ENCODE peak calls at places on chromosome 22, in ten cellular contexts. One of them, this sample, is unnamed. For H3K36me3, the result is how much of the 10 kb centered on the place peaks cover.

GRCh38 chr22:39253427-39254070 is 8.8 kb upstream of the PDGFB start:
- DNase-seq in Peyer's patch: no peak
- DNase-seq in neural progenitor cell: no peak
- DNase-seq in brain microvascular endothelial cell: peak
- DNase-seq in GM12878: no peak
- DNase-seq in sigmoid colon: no peak
- DNase-seq in right lobe of liver: no peak
- DNase-seq in left ventricle myocardium inferior: peak
- DNase-seq in GM06990: peak
- DNase-seq in GM23338: peak
- DNase-seq in this sample: peak

GRCh38 chr22:37533995-37534394 is 14.8 kb upstream of the CARD10 start:
- DNase-seq in Peyer's patch: no peak
- DNase-seq in neural progenitor cell: no peak
- DNase-seq in brain microvascular endothelial cell: peak
- DNase-seq in GM12878: peak
- DNase-seq in sigmoid colon: no peak
- DNase-seq in right lobe of liver: no peak
- DNase-seq in left ventricle myocardium inferior: no peak
- DNase-seq in GM06990: no peak
- DNase-seq in GM23338: no peak
- DNase-seq in this sample: no peak

GRCh38 chr22:25774575-25775026 is 32.6 kb downstream of the MYO18B start:
- DNase-seq in Peyer's patch: no peak
- DNase-seq in neural progenitor cell: peak
- DNase-seq in brain microvascular endothelial cell: no peak
- DNase-seq in GM12878: no peak
- DNase-seq in sigmoid colon: no peak
- DNase-seq in right lobe of liver: no peak
- DNase-seq in left ventricle myocardium inferior: no peak
- DNase-seq in GM06990: no peak
- DNase-seq in GM23338: peak
- DNase-seq in this sample: peak

GRCh38 chr22:38737302-38738060 is 18.3 kb downstream of the SUN2 start:
- DNase-seq in Peyer's patch: no peak
- DNase-seq in neural progenitor cell: no peak
- DNase-seq in brain microvascular endothelial cell: no peak
- DNase-seq in GM12878: no peak
- DNase-seq in sigmoid colon: no peak
- DNase-seq in right lobe of liver: peak
- DNase-seq in left ventricle myocardium inferior: no peak
- DNase-seq in GM06990: no peak
- DNase-seq in GM23338: no peak
- DNase-seq in this sample: no peak

GRCh38 chr22:27420817-27421361 is 380.7 kb downstream of the MN1 start:
- DNase-seq in Peyer's patch: peak
- DNase-seq in neural progenitor cell: no peak
- DNase-seq in brain microvascular endothelial cell: peak
- DNase-seq in GM12878: no peak
- DNase-seq in sigmoid colon: peak
- DNase-seq in right lobe of liver: peak
- DNase-seq in left ventricle myocardium inferior: peak
- DNase-seq in GM06990: no peak
- DNase-seq in GM23338: no peak
- DNase-seq in this sample: no peak

GRCh38 chr22:31272522-31273446 is 19.5 kb downstream of the PIK3IP1 start:
- DNase-seq in Peyer's patch: peak
- DNase-seq in neural progenitor cell: peak
- DNase-seq in brain microvascular endothelial cell: peak
- DNase-seq in GM12878: no peak
- DNase-seq in sigmoid colon: peak
- DNase-seq in right lobe of liver: no peak
- DNase-seq in left ventricle myocardium inferior: no peak
- DNase-seq in GM06990: no peak
- DNase-seq in GM23338: peak
- DNase-seq in this sample: peak

GRCh38 chr22:38824587-38824986 is 19.2 kb downstream of the NPTXR start:
- DNase-seq in Peyer's patch: peak
- DNase-seq in neural progenitor cell: peak
- DNase-seq in brain microvascular endothelial cell: peak
- DNase-seq in GM12878: no peak
- DNase-seq in sigmoid colon: peak
- DNase-seq in right lobe of liver: peak
- DNase-seq in left ventricle myocardium inferior: peak
- DNase-seq in GM06990: no peak
- DNase-seq in GM23338: peak
- DNase-seq in this sample: no peak

GRCh38 chr22:44019846-44020245 is 4.3 kb upstream of the PARVB start:
- DNase-seq in Peyer's patch: no peak
- DNase-seq in neural progenitor cell: no peak
- DNase-seq in brain microvascular endothelial cell: no peak
- DNase-seq in GM12878: no peak
- DNase-seq in sigmoid colon: no peak
- DNase-seq in right lobe of liver: no peak
- DNase-seq in left ventricle myocardium inferior: peak
- DNase-seq in GM06990: no peak
- DNase-seq in GM23338: no peak
- DNase-seq in this sample: no peak

GRCh38 chr22:20550851-20551744 is 43.7 kb downstream of the MED15 start:
- DNase-seq in Peyer's patch: no peak
- DNase-seq in neural progenitor cell: peak
- DNase-seq in brain microvascular endothelial cell: peak
- DNase-seq in GM12878: peak
- DNase-seq in sigmoid colon: peak
- DNase-seq in right lobe of liver: no peak
- DNase-seq in left ventricle myocardium inferior: no peak
- DNase-seq in GM06990: peak
- DNase-seq in GM23338: peak
- DNase-seq in this sample: no peak

GRCh38 chr22:42316988-42317387 is 46.5 kb upstream of the TCF20 start:
- DNase-seq in Peyer's patch: peak
- DNase-seq in neural progenitor cell: no peak
- DNase-seq in brain microvascular endothelial cell: no peak
- DNase-seq in GM12878: no peak
- DNase-seq in sigmoid colon: peak
- DNase-seq in right lobe of liver: no peak
- DNase-seq in left ventricle myocardium inferior: peak
- DNase-seq in GM06990: no peak
- DNase-seq in GM23338: no peak
- DNase-seq in this sample: no peak

GRCh38 chr22:19376247-19376646 is 55.3 kb downstream of the HIRA start:
- DNase-seq in Peyer's patch: peak
- DNase-seq in neural progenitor cell: no peak
- DNase-seq in brain microvascular endothelial cell: no peak
- DNase-seq in GM12878: no peak
- DNase-seq in sigmoid colon: no peak
- DNase-seq in right lobe of liver: no peak
- DNase-seq in left ventricle myocardium inferior: no peak
- DNase-seq in GM06990: no peak
- DNase-seq in GM23338: no peak
- DNase-seq in this sample: no peak

GRCh38 chr22:19371893-19372292 is 59.6 kb downstream of the HIRA start:
- DNase-seq in Peyer's patch: no peak
- DNase-seq in neural progenitor cell: no peak
- DNase-seq in brain microvascular endothelial cell: no peak
- DNase-seq in GM12878: no peak
- DNase-seq in sigmoid colon: no peak
- DNase-seq in right lobe of liver: no peak
- DNase-seq in left ventricle myocardium inferior: no peak
- DNase-seq in GM06990: no peak
- DNase-seq in GM23338: no peak
- DNase-seq in this sample: no peak

GRCh38 chr22:19375435-19375834 is 56.1 kb downstream of the HIRA start:
- DNase-seq in Peyer's patch: peak
- DNase-seq in neural progenitor cell: no peak
- DNase-seq in brain microvascular endothelial cell: no peak
- DNase-seq in GM12878: no peak
- DNase-seq in sigmoid colon: peak
- DNase-seq in right lobe of liver: no peak
- DNase-seq in left ventricle myocardium inferior: no peak
- DNase-seq in GM06990: no peak
- DNase-seq in GM23338: no peak
- DNase-seq in this sample: no peak

GRCh38 chr22:19373450-19373849 is 58.1 kb downstream of the HIRA start:
- DNase-seq in Peyer's patch: peak
- DNase-seq in neural progenitor cell: no peak
- DNase-seq in brain microvascular endothelial cell: no peak
- DNase-seq in GM12878: no peak
- DNase-seq in sigmoid colon: peak
- DNase-seq in right lobe of liver: no peak
- DNase-seq in left ventricle myocardium inferior: no peak
- DNase-seq in GM06990: no peak
- DNase-seq in GM23338: no peak
- DNase-seq in this sample: no peak

GRCh38 chr22:19374410-19374809 is 57.1 kb downstream of the HIRA start:
- DNase-seq in Peyer's patch: no peak
- DNase-seq in neural progenitor cell: no peak
- DNase-seq in brain microvascular endothelial cell: no peak
- DNase-seq in GM12878: no peak
- DNase-seq in sigmoid colon: no peak
- DNase-seq in right lobe of liver: no peak
- DNase-seq in left ventricle myocardium inferior: no peak
- DNase-seq in GM06990: no peak
- DNase-seq in GM23338: no peak
- DNase-seq in this sample: no peak
- H3K36me3 ChIP-seq in Peyer's patch: under half
- H3K36me3 ChIP-seq in neural progenitor cell: under half
- H3K36me3 ChIP-seq in brain microvascular endothelial cell: half or more
- H3K36me3 ChIP-seq in GM12878: under half
- H3K36me3 ChIP-seq in sigmoid colon: under half
- H3K36me3 ChIP-seq in right lobe of liver: under half
- H3K36me3 ChIP-seq in left ventricle myocardium inferior: half or more
- H3K36me3 ChIP-seq in GM06990: under half
- H3K36me3 ChIP-seq in GM23338: under half
- H3K36me3 ChIP-seq in this sample: half or more

GRCh38 chr22:49795521-49795920 is 32.2 kb downstream of the BRD1 start:
- DNase-seq in Peyer's patch: no peak
- DNase-seq in neural progenitor cell: no peak
- DNase-seq in brain microvascular endothelial cell: no peak
- DNase-seq in GM12878: no peak
- DNase-seq in sigmoid colon: no peak
- DNase-seq in right lobe of liver: no peak
- DNase-seq in left ventricle myocardium inferior: no peak
- DNase-seq in GM06990: no peak
- DNase-seq in GM23338: no peak
- DNase-seq in this sample: no peak
- H3K36me3 ChIP-seq in Peyer's patch: under half
- H3K36me3 ChIP-seq in neural progenitor cell: under half
- H3K36me3 ChIP-seq in brain microvascular endothelial cell: half or more
- H3K36me3 ChIP-seq in GM12878: under half
- H3K36me3 ChIP-seq in sigmoid colon: under half
- H3K36me3 ChIP-seq in right lobe of liver: half or more
- H3K36me3 ChIP-seq in left ventricle myocardium inferior: half or more
- H3K36me3 ChIP-seq in GM06990: under half
- H3K36me3 ChIP-seq in GM23338: under half
- H3K36me3 ChIP-seq in this sample: half or more

GRCh38 chr22:36306227-36306626 is 53.3 kb downstream of the APOL1 start:
- DNase-seq in Peyer's patch: no peak
- DNase-seq in neural progenitor cell: no peak
- DNase-seq in brain microvascular endothelial cell: no peak
- DNase-seq in GM12878: no peak
- DNase-seq in sigmoid colon: no peak
- DNase-seq in right lobe of liver: no peak
- DNase-seq in left ventricle myocardium inferior: no peak
- DNase-seq in GM06990: no peak
- DNase-seq in GM23338: no peak
- DNase-seq in this sample: no peak

GRCh38 chr22:36304429-36304828 is 51.5 kb downstream of the APOL1 start:
- DNase-seq in Peyer's patch: no peak
- DNase-seq in neural progenitor cell: no peak
- DNase-seq in brain microvascular endothelial cell: no peak
- DNase-seq in GM12878: no peak
- DNase-seq in sigmoid colon: no peak
- DNase-seq in right lobe of liver: no peak
- DNase-seq in left ventricle myocardium inferior: no peak
- DNase-seq in GM06990: no peak
- DNase-seq in GM23338: no peak
- DNase-seq in this sample: no peak

GRCh38 chr22:36311386-36312085 is 58.6 kb downstream of the APOL1 start:
- DNase-seq in Peyer's patch: no peak
- DNase-seq in neural progenitor cell: no peak
- DNase-seq in brain microvascular endothelial cell: no peak
- DNase-seq in GM12878: no peak
- DNase-seq in sigmoid colon: no peak
- DNase-seq in right lobe of liver: no peak
- DNase-seq in left ventricle myocardium inferior: no peak
- DNase-seq in GM06990: no peak
- DNase-seq in GM23338: no peak
- DNase-seq in this sample: no peak

GRCh38 chr22:36305813-36306212 is 52.9 kb downstream of the APOL1 start:
- DNase-seq in Peyer's patch: no peak
- DNase-seq in neural progenitor cell: no peak
- DNase-seq in brain microvascular endothelial cell: no peak
- DNase-seq in GM12878: no peak
- DNase-seq in sigmoid colon: no peak
- DNase-seq in right lobe of liver: no peak
- DNase-seq in left ventricle myocardium inferior: no peak
- DNase-seq in GM06990: no peak
- DNase-seq in GM23338: no peak
- DNase-seq in this sample: no peak

DNA sequence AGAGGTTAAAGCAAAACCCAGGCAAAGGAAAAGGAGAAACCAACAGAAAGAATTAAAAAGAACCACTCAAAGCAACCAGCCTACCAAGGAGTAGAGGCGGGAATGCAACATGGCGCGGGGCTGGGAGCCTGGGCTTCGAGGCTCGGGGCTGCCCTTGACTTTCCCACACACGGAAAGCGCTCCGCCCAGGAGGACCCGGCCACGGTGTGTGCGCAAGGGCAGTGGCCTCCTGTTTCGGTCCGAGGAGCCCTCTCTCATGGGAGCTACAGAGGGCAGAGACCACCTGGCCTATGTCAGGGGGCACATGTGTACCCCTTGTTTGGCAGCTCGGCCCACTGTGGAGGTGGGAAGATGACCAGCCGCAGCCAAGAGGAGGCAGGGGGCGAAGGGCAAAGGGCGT is 55.9 kb downstream of the APOL1 start:
- DNase-seq in Peyer's patch: no peak
- DNase-seq in neural progenitor cell: no peak
- DNase-seq in brain microvascular endothelial cell: no peak
- DNase-seq in GM12878: no peak
- DNase-seq in sigmoid colon: no peak
- DNase-seq in right lobe of liver: no peak
- DNase-seq in left ventricle myocardium inferior: no peak
- DNase-seq in GM06990: no peak
- DNase-seq in GM23338: no peak
- DNase-seq in this sample: no peak
- H3K36me3 ChIP-seq in Peyer's patch: under half
- H3K36me3 ChIP-seq in neural progenitor cell: under half
- H3K36me3 ChIP-seq in brain microvascular endothelial cell: half or more
- H3K36me3 ChIP-seq in GM12878: half or more
- H3K36me3 ChIP-seq in sigmoid colon: half or more
- H3K36me3 ChIP-seq in right lobe of liver: half or more
- H3K36me3 ChIP-seq in left ventricle myocardium inferior: half or more
- H3K36me3 ChIP-seq in GM06990: half or more
- H3K36me3 ChIP-seq in GM23338: half or more
- H3K36me3 ChIP-seq in this sample: half or more

DNA sequence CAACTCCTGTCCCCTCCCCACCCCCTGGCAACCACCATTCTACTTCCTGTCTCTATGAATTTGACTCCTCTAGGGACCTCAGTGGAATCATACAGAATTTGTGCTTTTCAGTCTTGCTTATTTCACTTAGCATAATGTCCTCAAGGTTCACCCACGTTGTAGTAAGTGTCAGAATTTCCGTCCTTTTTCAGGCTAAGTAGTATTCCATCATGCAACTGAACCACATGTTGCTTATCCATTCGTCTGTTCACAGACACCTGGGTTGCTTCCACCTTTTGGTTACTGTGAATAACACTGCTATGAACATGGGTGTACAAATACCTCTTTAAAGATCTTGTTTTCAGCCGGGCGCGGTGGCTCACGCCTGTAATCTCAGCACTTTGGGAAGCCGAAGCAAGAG is 16.5 kb downstream of the CELSR1 start:
- DNase-seq in Peyer's patch: no peak
- DNase-seq in neural progenitor cell: no peak
- DNase-seq in brain microvascular endothelial cell: no peak
- DNase-seq in GM12878: no peak
- DNase-seq in sigmoid colon: no peak
- DNase-seq in right lobe of liver: no peak
- DNase-seq in left ventricle myocardium inferior: no peak
- DNase-seq in GM06990: no peak
- DNase-seq in GM23338: no peak
- DNase-seq in this sample: no peak
- H3K36me3 ChIP-seq in Peyer's patch: under half
- H3K36me3 ChIP-seq in neural progenitor cell: under half
- H3K36me3 ChIP-seq in brain microvascular endothelial cell: under half
- H3K36me3 ChIP-seq in GM12878: under half
- H3K36me3 ChIP-seq in sigmoid colon: under half
- H3K36me3 ChIP-seq in right lobe of liver: under half
- H3K36me3 ChIP-seq in left ventricle myocardium inferior: under half
- H3K36me3 ChIP-seq in GM06990: under half
- H3K36me3 ChIP-seq in GM23338: under half
- H3K36me3 ChIP-seq in this sample: under half